ENCODE peak calls at places on chromosomes 2 and 18, in five cellular contexts. W is GM23338, C is hepatocyte, Y is MM.1S, H is adrenal gland. X is an unnamed sample. For H3K4me1 and H3K27me3, the result is how much of the 10 kb centered on the place peaks cover.

GRCh38 chr18:74456409-74457042 is 582 bp downstream of the DIPK1C start:
- DNase-seq in W (peak), C (no peak), Y (no peak), H (no peak), X (no peak)

GRCh38 chr2:27091746-27092695 is 5.4 kb downstream of the KHK start:
- DNase-seq in Y (no peak), C (no peak), W (no peak), H (no peak), X (no peak)

GRCh38 chr2:29212009-29212408 is 96.8 kb downstream of the CLIP4 start:
- DNase-seq in C (no peak), Y (no peak), W (no peak), H (no peak), X (no peak)

GRCh38 chr18:13608791-13609552 is 117.4 kb downstream of the FAM210A start:
- DNase-seq in W (no peak), Y (no peak), H (no peak), C (no peak), X (no peak)

GRCh38 chr2:84881581-84882414 is 914 bp upstream of the TRABD2A start:
- DNase-seq in W (peak), C (peak), Y (peak), H (peak), X (peak)

GRCh38 chr2:52036036-52036435 is 1004.1 kb upstream of the NRXN1 start:
- DNase-seq in H (no peak), C (no peak), W (no peak), Y (no peak), X (no peak)

GRCh38 chr2:238978507-238978906 is 130.6 kb downstream of the TWIST2 start:
- DNase-seq in C (no peak), H (no peak), Y (no peak), W (no peak), X (no peak)

GRCh38 chr2:42045956-42046748 is 1.7 kb upstream of the PKDCC start:
- DNase-seq in Y (no peak), W (no peak), C (no peak), H (no peak), X (no peak)

GRCh38 chr2:163800889-163801498 is 65.2 kb upstream of the FIGN start:
- DNase-seq in C (peak), Y (no peak), H (no peak), W (no peak), X (peak)

GRCh38 chr18:77905449-77906055 is 655.9 kb downstream of the GALR1 start:
- DNase-seq in C (no peak), W (no peak), H (no peak), Y (no peak), X (no peak)

GRCh38 chr2:111618953-111619902 is 264.8 kb downstream of the ANAPC1 start:
- DNase-seq in Y (no peak), C (no peak), W (peak), H (no peak), X (no peak)

GRCh38 chr2:161044937-161045336 is 115.3 kb upstream of the TANK start:
- DNase-seq in C (no peak), W (no peak), H (no peak), Y (no peak), X (no peak)

GRCh38 chr2:40844353-40845277 is 392.7 kb upstream of the SLC8A1 start:
- DNase-seq in W (peak), C (peak), Y (no peak), H (no peak), X (peak)

GRCh38 chr2:138877421-138877820 is 97.2 kb upstream of the NXPH2 start:
- DNase-seq in C (no peak), H (no peak), W (no peak), Y (no peak), X (no peak)

GRCh38 chr2:74739129-74739528 is 85.1 kb downstream of the SEMA4F start:
- DNase-seq in W (no peak), H (no peak), C (no peak), Y (no peak), X (no peak)

GRCh38 chr2:85777441-85777861 is 23.7 kb downstream of the ATOH8 start:
- DNase-seq in H (no peak), Y (no peak), C (no peak), W (no peak), X (no peak)

GRCh38 chr2:73851274-73851673 is 22.5 kb downstream of the STAMBP start:
- DNase-seq in C (no peak), Y (no peak), W (peak), H (no peak), X (no peak)

GRCh38 chr2:149049142-149049541 is 10.6 kb downstream of the LYPD6B start:
- DNase-seq in Y (no peak), W (no peak), C (no peak), H (no peak), X (no peak)

GRCh38 chr2:23524261-23524706 is 139.3 kb downstream of the KLHL29 start:
- DNase-seq in C (no peak), Y (no peak), H (peak), W (no peak), X (no peak)

GRCh38 chr2:39153312-39153711 is 32.5 kb upstream of the SOS1 start:
- DNase-seq in W (no peak), C (no peak), H (no peak), Y (no peak), X (no peak)

GRCh38 chr2:100606740-100607343 is 44.0 kb downstream of the PDCL3 start:
- DNase-seq in W (peak), Y (peak), C (peak), H (no peak), X (peak)

GRCh38 chr2:138373993-138374408 is 127.6 kb upstream of the SPOPL start:
- DNase-seq in H (peak), Y (peak), C (peak), W (peak), X (peak)

GRCh38 chr18:37334494-37335125 is 231.0 kb downstream of the CELF4 start:
- DNase-seq in C (no peak), W (no peak), Y (no peak), H (no peak), X (no peak)

GRCh38 chr2:174492963-174493431 is 6.2 kb upstream of the GPR155 start:
- DNase-seq in Y (peak), H (no peak), C (no peak), W (no peak), X (no peak)

GRCh38 chr2:229586746-229587705 is 127.3 kb downstream of the DNER start:
- DNase-seq in Y (peak), C (peak), H (peak), W (peak), X (peak)

GRCh38 chr2:24454258-24454657 is 36.8 kb upstream of the NCOA1 start:
- DNase-seq in Y (no peak), W (no peak), H (no peak), C (no peak), X (no peak)

GRCh38 chr2:11775384-11775783 is 29.0 kb downstream of the LPIN1 start:
- DNase-seq in Y (peak), C (no peak), W (no peak), H (no peak), X (no peak)

DNA sequence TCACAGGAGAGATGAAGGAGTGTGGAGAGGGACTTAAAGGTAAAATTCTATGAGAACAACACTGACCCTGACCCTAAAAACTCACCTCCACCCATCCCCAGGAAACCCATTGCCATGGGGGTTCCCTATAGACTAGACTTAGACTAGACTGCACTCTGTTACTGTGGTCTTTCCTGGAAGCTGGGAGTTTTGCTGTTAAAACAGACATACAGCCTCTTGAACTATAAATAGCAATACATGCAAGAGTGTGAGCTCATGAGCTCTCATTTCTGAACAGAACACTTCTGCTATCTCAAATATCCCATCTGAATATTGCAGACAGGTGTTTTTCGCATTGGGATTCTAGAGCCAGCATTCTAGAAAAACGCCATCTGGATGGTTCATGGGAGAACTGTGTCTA is 51.8 kb downstream of the SLC14A2 start:
- DNase-seq in Y (peak), W (no peak), C (no peak), H (no peak), X (no peak)
- H3K4me1 ChIP-seq in Y (under half), W (under half), C (under half), H (under half), X (under half)

GRCh38 chr2:169572821-169573159 is 875 bp downstream of the FASTKD1 start:
- DNase-seq in Y (no peak), H (no peak), W (no peak), C (no peak), X (no peak)

GRCh38 chr2:169573160-169573973 is at the start of gene FASTKD1:
- DNase-seq in C (peak), W (peak), Y (peak), H (peak), X (peak)

GRCh38 chr2:169572189-169572588 is 1.5 kb downstream of the FASTKD1 start:
- DNase-seq in W (no peak), C (no peak), H (no peak), Y (no peak), X (no peak)

GRCh38 chr2:169569948-169570347 is 3.7 kb downstream of the FASTKD1 start:
- DNase-seq in W (no peak), Y (no peak), C (no peak), H (no peak), X (no peak)

GRCh38 chr2:169571571-169571970 is 2.1 kb downstream of the FASTKD1 start:
- DNase-seq in W (no peak), Y (peak), H (no peak), C (no peak), X (no peak)
- H3K4me3 ChIP-seq in W (no peak), Y (peak), H (no peak), C (no peak), X (peak)

GRCh38 chr18:47215554-47216138 is 35.8 kb downstream of the SKOR2 start:
- DNase-seq in C (peak), Y (peak), H (peak), W (peak), X (peak)
- H3K27me3 ChIP-seq in C (under half), Y (under half), H (under half), W (under half), X (under half)

DNA sequence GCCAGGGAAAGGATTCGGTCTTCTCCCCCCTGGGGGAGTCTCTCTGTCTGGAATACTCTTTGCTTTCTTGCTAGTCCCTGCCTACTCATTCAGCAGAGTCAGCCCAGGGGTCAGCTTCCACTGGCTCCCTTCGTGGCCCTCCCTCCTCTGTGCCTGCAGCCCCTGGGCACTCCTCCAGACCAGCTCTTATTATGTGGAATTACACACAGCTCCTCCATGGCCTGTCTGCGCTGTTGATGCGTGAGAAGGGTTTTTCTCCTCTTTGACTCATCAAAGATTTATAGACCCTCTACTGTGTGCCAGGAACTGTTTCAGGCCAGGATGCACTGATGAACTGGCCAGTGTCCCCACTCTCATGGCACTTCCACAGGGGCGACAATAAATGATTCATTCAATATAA is 44.4 kb downstream of the ST8SIA5 start:
- DNase-seq in Y (no peak), C (peak), H (peak), W (no peak), X (no peak)
- H3K4me1 ChIP-seq in Y (under half), C (under half), H (under half), W (under half), X (under half)

DNA sequence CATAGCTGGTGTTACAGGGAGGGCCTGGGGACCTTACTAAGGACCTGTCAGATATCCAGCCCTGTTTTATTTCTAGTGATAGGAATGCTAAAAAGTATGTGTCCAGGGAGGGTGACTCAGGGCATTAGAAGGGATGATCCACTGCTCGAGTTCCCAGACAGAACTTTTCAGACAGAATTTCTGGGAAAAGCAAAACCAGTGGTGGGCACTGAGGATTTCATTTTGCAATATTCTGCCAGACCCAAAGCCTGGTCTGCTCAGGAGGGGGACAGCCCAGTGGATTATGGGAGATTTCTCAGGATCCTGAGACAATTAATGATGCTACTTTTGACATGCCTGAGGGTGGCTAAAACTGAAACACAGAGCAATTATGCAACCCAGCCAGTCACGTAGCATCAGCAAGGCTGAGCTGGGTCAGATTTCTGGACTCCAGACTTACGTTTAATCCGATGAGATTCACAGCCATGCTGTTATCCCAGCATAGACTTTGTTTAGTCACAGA is 4.7 kb upstream of the KCNE4 start:
- DNase-seq in H (peak), W (no peak), C (peak), Y (no peak), X (no peak)
- H3K4me3 ChIP-seq in H (no peak), W (no peak), C (no peak), Y (no peak), X (no peak)

GRCh38 chr18:34223164-34223892 is 1.4 kb downstream of the NOL4 start:
- DNase-seq in C (peak), Y (no peak), H (no peak), W (peak), X (no peak)

GRCh38 chr18:34223893-34224422 is 755 bp downstream of the NOL4 start:
- DNase-seq in Y (no peak), C (no peak), W (no peak), H (no peak), X (no peak)

GRCh38 chr18:34219651-34220050 is 5.1 kb downstream of the NOL4 start:
- DNase-seq in W (no peak), C (no peak), Y (no peak), H (no peak), X (no peak)

GRCh38 chr18:34222396-34223163 is 2.1 kb downstream of the NOL4 start:
- DNase-seq in W (peak), Y (peak), H (no peak), C (peak), X (no peak)

DNA sequence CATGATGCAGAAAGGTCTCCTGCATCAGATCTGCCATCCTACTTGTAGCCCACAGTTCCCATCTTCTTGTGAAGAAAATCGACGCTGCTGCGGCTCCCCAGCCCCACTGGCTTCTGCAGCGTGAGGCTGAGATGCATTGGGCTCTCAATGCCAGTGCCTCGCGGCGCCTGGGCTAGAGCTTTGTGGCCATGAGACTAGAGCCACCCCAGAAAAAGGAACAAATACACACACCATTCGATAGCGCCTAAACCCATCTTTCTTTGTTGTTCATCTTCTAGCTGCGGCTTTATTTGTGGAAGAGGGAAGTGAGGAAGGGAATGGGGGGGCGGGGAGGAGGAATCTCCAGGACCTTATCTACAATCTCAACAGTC is 2.7 kb downstream of the NOL4 start:
- DNase-seq in H (no peak), W (peak), Y (peak), C (peak), X (no peak)
- H3K27me3 ChIP-seq in H (under half), W (half or more), Y (under half), C (half or more), X (half or more)

GRCh38 chr2:77521931-77522470 is at the start of gene LRRTM4:
- DNase-seq in C (peak), W (peak), H (no peak), Y (no peak), X (peak)
- H3K4me1 ChIP-seq in C (under half), W (under half), H (under half), Y (under half), X (under half)

GRCh38 chr2:64213607-64214275 is 69.5 kb upstream of the PELI1 start:
- DNase-seq in H (no peak), C (no peak), Y (peak), W (no peak), X (no peak)
- H3K4me3 ChIP-seq in H (no peak), C (no peak), Y (peak), W (no peak), X (no peak)